ENCODE peak calls at places on chromosomes 2 and 18, in nine cellular contexts. One of them, this sample, is unnamed.

GRCh38 chr2:58063641-58064040 is 17.0 kb downstream of the VRK2 start:
- DNase-seq in MM.1S: no peak
- DNase-seq in heart left ventricle: no peak
- DNase-seq in neural progenitor cell: no peak
- DNase-seq in psoas muscle: no peak
- DNase-seq in tibial nerve: no peak
- DNase-seq in colonic mucosa: no peak
- DNase-seq in OCI-LY7: no peak
- DNase-seq in GM23338: no peak
- DNase-seq in this sample: no peak

GRCh38 chr2:181371782-181372292 is 85.3 kb upstream of the ITGA4 start:
- DNase-seq in MM.1S: peak; percentile 44
- DNase-seq in heart left ventricle: no peak
- DNase-seq in neural progenitor cell: no peak
- DNase-seq in psoas muscle: no peak
- DNase-seq in tibial nerve: no peak
- DNase-seq in colonic mucosa: no peak
- DNase-seq in OCI-LY7: peak; percentile 21
- DNase-seq in GM23338: no peak
- DNase-seq in this sample: no peak

GRCh38 chr2:128549646-128550260 is 231.1 kb upstream of the HS6ST1 start:
- DNase-seq in MM.1S: no peak
- DNase-seq in heart left ventricle: no peak
- DNase-seq in neural progenitor cell: no peak
- DNase-seq in psoas muscle: no peak
- DNase-seq in tibial nerve: no peak
- DNase-seq in colonic mucosa: no peak
- DNase-seq in OCI-LY7: no peak
- DNase-seq in GM23338: no peak
- DNase-seq in this sample: no peak

GRCh38 chr18:60018801-60019462 is 119.1 kb downstream of the PMAIP1 start:
- DNase-seq in MM.1S: no peak
- DNase-seq in heart left ventricle: no peak
- DNase-seq in neural progenitor cell: no peak
- DNase-seq in psoas muscle: no peak
- DNase-seq in tibial nerve: no peak
- DNase-seq in colonic mucosa: no peak
- DNase-seq in OCI-LY7: no peak
- DNase-seq in GM23338: no peak
- DNase-seq in this sample: no peak

GRCh38 chr18:49934457-49934856 is 121.1 kb upstream of the ACAA2 start:
- DNase-seq in MM.1S: no peak
- DNase-seq in heart left ventricle: no peak
- DNase-seq in neural progenitor cell: peak; percentile 62
- DNase-seq in psoas muscle: no peak
- DNase-seq in tibial nerve: no peak
- DNase-seq in colonic mucosa: no peak
- DNase-seq in OCI-LY7: no peak
- DNase-seq in GM23338: no peak
- DNase-seq in this sample: no peak

GRCh38 chr2:231710751-231711676 is 2.7 kb downstream of the PTMA start:
- DNase-seq in MM.1S: peak; percentile 14
- DNase-seq in heart left ventricle: peak; percentile 56
- DNase-seq in neural progenitor cell: peak; percentile 58
- DNase-seq in psoas muscle: peak; percentile 71
- DNase-seq in tibial nerve: no peak
- DNase-seq in colonic mucosa: peak; percentile 60
- DNase-seq in OCI-LY7: peak; percentile 33
- DNase-seq in GM23338: no peak
- DNase-seq in this sample: peak; percentile 80

GRCh38 chr2:111986116-111986900 is 68.8 kb upstream of the TMEM87B start:
- DNase-seq in MM.1S: no peak
- DNase-seq in heart left ventricle: no peak
- DNase-seq in neural progenitor cell: peak; percentile 86
- DNase-seq in psoas muscle: no peak
- DNase-seq in tibial nerve: no peak
- DNase-seq in colonic mucosa: no peak
- DNase-seq in OCI-LY7: no peak
- DNase-seq in GM23338: peak; percentile 33
- DNase-seq in this sample: no peak

GRCh38 chr18:49628993-49629795 is 67.3 kb downstream of the LIPG start:
- DNase-seq in MM.1S: no peak
- DNase-seq in heart left ventricle: no peak
- DNase-seq in neural progenitor cell: no peak
- DNase-seq in psoas muscle: peak; percentile 77
- DNase-seq in tibial nerve: no peak
- DNase-seq in colonic mucosa: peak; percentile 49
- DNase-seq in OCI-LY7: no peak
- DNase-seq in GM23338: peak; percentile 47
- DNase-seq in this sample: peak; percentile 61

GRCh38 chr2:32852821-32853220 is 93.9 kb upstream of the LTBP1 start:
- DNase-seq in MM.1S: no peak
- DNase-seq in heart left ventricle: no peak
- DNase-seq in neural progenitor cell: no peak
- DNase-seq in psoas muscle: no peak
- DNase-seq in tibial nerve: no peak
- DNase-seq in colonic mucosa: no peak
- DNase-seq in OCI-LY7: no peak
- DNase-seq in GM23338: no peak
- DNase-seq in this sample: no peak

GRCh38 chr18:41266214-41266613 is 688.8 kb upstream of the PIK3C3 start:
- DNase-seq in MM.1S: no peak
- DNase-seq in heart left ventricle: no peak
- DNase-seq in neural progenitor cell: no peak
- DNase-seq in psoas muscle: no peak
- DNase-seq in tibial nerve: no peak
- DNase-seq in colonic mucosa: no peak
- DNase-seq in OCI-LY7: no peak
- DNase-seq in GM23338: no peak
- DNase-seq in this sample: no peak

GRCh38 chr2:53509827-53510785 is 257.5 kb upstream of the CHAC2 start:
- DNase-seq in MM.1S: no peak
- DNase-seq in heart left ventricle: no peak
- DNase-seq in neural progenitor cell: peak; percentile 65
- DNase-seq in psoas muscle: no peak
- DNase-seq in tibial nerve: no peak
- DNase-seq in colonic mucosa: no peak
- DNase-seq in OCI-LY7: no peak
- DNase-seq in GM23338: peak; percentile 46
- DNase-seq in this sample: no peak

GRCh38 chr2:53508667-53509066 is 258.9 kb upstream of the CHAC2 start:
- DNase-seq in MM.1S: no peak
- DNase-seq in heart left ventricle: no peak
- DNase-seq in neural progenitor cell: peak; percentile 17
- DNase-seq in psoas muscle: no peak
- DNase-seq in tibial nerve: no peak
- DNase-seq in colonic mucosa: no peak
- DNase-seq in OCI-LY7: no peak
- DNase-seq in GM23338: peak; percentile 60
- DNase-seq in this sample: no peak

GRCh38 chr2:53513167-53513666 is 254.4 kb upstream of the CHAC2 start:
- DNase-seq in MM.1S: no peak
- DNase-seq in heart left ventricle: no peak
- DNase-seq in neural progenitor cell: no peak
- DNase-seq in psoas muscle: no peak
- DNase-seq in tibial nerve: no peak
- DNase-seq in colonic mucosa: no peak
- DNase-seq in OCI-LY7: no peak
- DNase-seq in GM23338: no peak
- DNase-seq in this sample: no peak

GRCh38 chr2:53512071-53512841 is 255.3 kb upstream of the CHAC2 start:
- DNase-seq in MM.1S: no peak
- DNase-seq in heart left ventricle: no peak
- DNase-seq in neural progenitor cell: no peak
- DNase-seq in psoas muscle: no peak
- DNase-seq in tibial nerve: no peak
- DNase-seq in colonic mucosa: no peak
- DNase-seq in OCI-LY7: no peak
- DNase-seq in GM23338: no peak
- DNase-seq in this sample: no peak

DNA sequence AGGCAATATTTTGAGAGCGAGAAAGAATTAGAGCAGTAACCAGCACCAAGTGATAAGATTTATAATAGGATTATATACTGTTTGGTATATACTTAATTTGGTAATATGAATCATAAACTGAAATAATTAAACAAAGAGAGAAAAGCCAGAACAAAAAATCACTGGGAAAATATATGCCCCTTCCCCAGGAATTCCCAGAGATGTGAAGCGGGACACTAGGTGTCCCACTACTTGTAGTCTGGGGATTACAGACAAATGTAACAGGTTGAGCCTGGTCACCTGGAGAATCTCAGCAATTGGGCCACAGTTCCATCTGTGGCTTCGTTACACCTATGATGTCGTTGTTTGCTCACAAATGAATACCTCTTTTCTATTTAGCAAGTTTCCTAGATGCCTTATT is 256.1 kb upstream of the CHAC2 start:
- DNase-seq in MM.1S: no peak
- DNase-seq in heart left ventricle: no peak
- DNase-seq in neural progenitor cell: no peak
- DNase-seq in psoas muscle: no peak
- DNase-seq in tibial nerve: no peak
- DNase-seq in colonic mucosa: no peak
- DNase-seq in OCI-LY7: no peak
- DNase-seq in GM23338: no peak
- DNase-seq in this sample: no peak
- H3K27ac ChIP-seq in MM.1S: no peak overlapping the region
- H3K27ac ChIP-seq in heart left ventricle: no peak overlapping the region
- H3K27ac ChIP-seq in neural progenitor cell: no peak overlapping the region
- H3K27ac ChIP-seq in psoas muscle: no peak overlapping the region
- H3K27ac ChIP-seq in tibial nerve: no peak overlapping the region
- H3K27ac ChIP-seq in colonic mucosa: no peak overlapping the region
- H3K27ac ChIP-seq in OCI-LY7: no peak overlapping the region
- H3K27ac ChIP-seq in GM23338: no peak overlapping the region
- H3K27ac ChIP-seq in this sample: no peak overlapping the region

DNA sequence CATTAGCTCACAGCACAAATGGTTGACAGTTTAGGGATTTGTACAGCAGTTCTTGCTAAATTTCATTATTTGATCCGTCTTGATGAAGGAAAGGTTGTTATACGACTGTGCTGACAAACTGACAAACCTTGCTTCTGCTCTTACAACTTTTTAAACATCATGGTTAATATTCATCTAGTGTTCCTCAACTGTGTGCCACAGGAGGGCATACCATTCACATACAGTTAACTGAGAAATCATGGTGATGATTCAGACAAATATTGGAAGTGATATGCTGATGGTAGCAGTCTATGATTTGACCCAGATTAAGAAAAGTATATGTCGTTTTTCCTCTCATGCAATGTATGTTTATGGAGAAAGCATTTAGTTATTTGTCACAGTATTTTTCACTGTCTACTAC is 129.8 kb upstream of the FSIP2 start:
- DNase-seq in MM.1S: peak; percentile 80
- DNase-seq in heart left ventricle: no peak
- DNase-seq in neural progenitor cell: no peak
- DNase-seq in psoas muscle: no peak
- DNase-seq in tibial nerve: no peak
- DNase-seq in colonic mucosa: no peak
- DNase-seq in OCI-LY7: peak; percentile 0
- DNase-seq in GM23338: no peak
- DNase-seq in this sample: no peak
- TF ChIP-seq CTCF in MM.1S: peak; percentile 75
- TF ChIP-seq CTCF in heart left ventricle: no peak
- TF ChIP-seq CTCF in neural progenitor cell: no peak
- TF ChIP-seq CTCF in psoas muscle: no peak
- TF ChIP-seq CTCF in tibial nerve: no peak
- TF ChIP-seq CTCF in colonic mucosa: no peak
- TF ChIP-seq CTCF in OCI-LY7: peak; percentile 25
- TF ChIP-seq CTCF in GM23338: no peak
- TF ChIP-seq CTCF in this sample: no peak

DNA sequence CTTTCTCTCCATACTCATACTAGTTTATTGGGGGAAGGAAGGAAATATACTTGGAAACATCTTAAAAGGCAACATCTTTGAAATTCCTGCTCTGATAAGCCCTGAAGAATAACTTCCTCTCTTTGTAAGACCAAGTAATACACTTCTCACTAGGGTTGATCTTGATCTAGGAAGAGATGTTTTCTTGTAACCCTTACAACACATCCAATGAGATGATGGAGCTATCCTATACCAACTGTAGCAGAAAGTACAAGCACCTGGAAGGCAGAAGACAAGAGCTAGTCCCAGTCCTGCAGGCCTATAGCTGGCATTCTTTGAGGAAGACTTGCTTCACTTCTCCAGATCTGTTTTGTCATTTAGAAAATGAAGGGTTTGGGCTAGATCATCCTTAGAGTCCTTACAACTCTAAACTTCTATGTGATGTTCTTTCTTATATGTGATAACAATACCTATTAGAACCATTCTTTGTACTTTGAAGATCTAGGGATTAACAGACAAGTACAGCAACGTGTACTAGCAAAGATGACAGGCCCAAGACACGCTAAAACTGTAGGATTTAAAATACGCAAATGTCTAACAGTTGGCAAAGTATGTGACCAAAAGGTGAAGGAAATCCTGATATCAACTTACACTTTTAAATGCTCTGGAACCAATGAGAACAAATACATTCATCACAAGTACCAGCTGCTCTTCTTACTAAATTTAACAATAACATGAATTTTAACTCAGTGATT is 1.8 kb downstream of the ANKRD44 start:
- DNase-seq in MM.1S: no peak
- DNase-seq in heart left ventricle: no peak
- DNase-seq in neural progenitor cell: no peak
- DNase-seq in psoas muscle: no peak
- DNase-seq in tibial nerve: no peak
- DNase-seq in colonic mucosa: no peak
- DNase-seq in OCI-LY7: peak; percentile 41
- DNase-seq in GM23338: no peak
- DNase-seq in this sample: no peak
- H3K4me3 ChIP-seq in MM.1S: peak overlapping the region; percentile 86
- H3K4me3 ChIP-seq in heart left ventricle: peak overlapping the region; percentile 76
- H3K4me3 ChIP-seq in neural progenitor cell: no peak overlapping the region
- H3K4me3 ChIP-seq in psoas muscle: peak overlapping the region; percentile 68
- H3K4me3 ChIP-seq in tibial nerve: peak overlapping the region; percentile 58
- H3K4me3 ChIP-seq in colonic mucosa: peak overlapping the region; percentile 59
- H3K4me3 ChIP-seq in OCI-LY7: peak overlapping the region; percentile 92
- H3K4me3 ChIP-seq in GM23338: peak overlapping the region; percentile 84
- H3K4me3 ChIP-seq in this sample: peak overlapping the region; percentile 92

DNA sequence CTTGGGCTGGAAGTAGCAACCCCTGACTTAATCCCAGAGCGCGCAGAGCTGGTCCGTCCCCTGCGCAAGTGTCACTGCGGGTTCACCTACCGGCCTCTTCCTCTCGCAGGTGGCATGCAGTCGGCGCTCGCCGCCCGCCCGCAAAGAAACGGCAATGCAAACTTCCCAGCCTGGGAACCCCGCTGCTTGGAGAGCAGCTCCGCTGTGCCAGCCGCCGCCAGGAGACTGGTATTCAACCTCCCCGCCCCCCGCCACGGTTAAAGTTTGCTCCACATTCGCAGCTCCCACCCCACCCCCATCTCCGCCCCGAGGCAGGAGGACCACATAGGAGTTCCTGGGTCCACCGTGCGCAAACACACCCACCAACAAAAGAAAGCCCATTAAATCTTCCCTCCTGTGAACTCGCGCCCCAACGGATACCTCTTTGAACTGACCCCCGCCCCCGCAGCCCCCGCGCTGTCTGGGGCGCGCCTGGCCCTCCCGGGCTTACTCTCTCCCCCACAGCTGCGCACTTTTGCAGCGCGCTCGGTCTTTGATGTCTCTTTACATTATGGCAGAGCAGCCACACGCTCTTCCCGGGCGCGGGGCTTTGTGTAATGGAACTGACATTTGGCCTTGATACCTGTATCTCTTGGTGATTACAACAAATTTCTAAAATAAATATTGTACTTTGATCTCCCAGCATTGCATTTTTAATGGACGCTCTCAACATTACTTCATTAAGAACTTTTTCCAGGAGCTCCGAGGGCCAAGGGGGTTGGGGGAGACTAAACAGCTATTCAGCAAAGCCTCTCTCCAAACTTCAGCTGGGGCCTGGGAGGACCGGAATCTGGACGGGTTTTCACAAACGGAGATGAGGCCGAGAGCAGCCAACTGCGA is 3.1 kb upstream of the SP5 start:
- DNase-seq in MM.1S: no peak
- DNase-seq in heart left ventricle: no peak
- DNase-seq in neural progenitor cell: peak; percentile 78
- DNase-seq in psoas muscle: no peak
- DNase-seq in tibial nerve: no peak
- DNase-seq in colonic mucosa: peak; percentile 17
- DNase-seq in OCI-LY7: no peak
- DNase-seq in GM23338: peak; percentile 89
- DNase-seq in this sample: no peak
- H3K27ac ChIP-seq in MM.1S: no peak overlapping the region
- H3K27ac ChIP-seq in heart left ventricle: no peak overlapping the region
- H3K27ac ChIP-seq in neural progenitor cell: no peak overlapping the region
- H3K27ac ChIP-seq in psoas muscle: no peak overlapping the region
- H3K27ac ChIP-seq in tibial nerve: no peak overlapping the region
- H3K27ac ChIP-seq in colonic mucosa: no peak overlapping the region
- H3K27ac ChIP-seq in OCI-LY7: no peak overlapping the region
- H3K27ac ChIP-seq in GM23338: no peak overlapping the region
- H3K27ac ChIP-seq in this sample: no peak overlapping the region